ENCODE peak calls at places on chromosomes 5 and 9, in five cellular contexts. U is progenitor cell of endocrine pancreas, Z is NCI-H2171, W is gastrocnemius medialis, O is T-helper 17 cell. F is an unnamed sample.

GRCh38 chr9:137406876-137407589 is 15.9 kb downstream of the EXD3 start:
- DNase-seq in U (peak), O (no peak), W (no peak), Z (peak), F (peak)

GRCh38 chr9:77981332-77981731 is 50.3 kb downstream of the GNAQ start:
- DNase-seq in W (peak), U (no peak), Z (no peak), O (no peak), F (no peak)

GRCh38 chr9:130020618-130021017 is 22.4 kb downstream of the FNBP1 start:
- DNase-seq in Z (no peak), O (no peak), W (no peak), U (no peak), F (no peak)

GRCh38 chr9:137312852-137313325 is 10.8 kb upstream of the NRARP start:
- DNase-seq in O (no peak), Z (no peak), W (no peak), U (no peak), F (peak)

GRCh38 chr9:21690561-21690960 is 111.9 kb upstream of the MTAP start:
- DNase-seq in Z (no peak), W (no peak), O (no peak), U (no peak), F (no peak)

GRCh38 chr5:1471997-1472963 is 27.0 kb upstream of the SLC6A3 start:
- DNase-seq in Z (no peak), O (no peak), W (no peak), U (no peak), F (no peak)

GRCh38 chr5:52895070-52895469 is 94.1 kb upstream of the ITGA2 start:
- DNase-seq in W (no peak), O (no peak), Z (no peak), U (no peak), F (no peak)

GRCh38 chr9:99822596-99823391 is 1.1 kb downstream of the NR4A3 start:
- DNase-seq in W (peak), Z (peak), U (no peak), O (peak), F (peak)

GRCh38 chr5:83718195-83718825 is 2.3 kb downstream of the HAPLN1 start:
- DNase-seq in U (no peak), W (no peak), O (no peak), Z (peak), F (no peak)

GRCh38 chr9:31336841-31337240 is 1047.6 kb upstream of the ACO1 start:
- DNase-seq in W (no peak), Z (no peak), O (no peak), U (no peak), F (no peak)

GRCh38 chr9:105157178-105157583 is 87.3 kb upstream of the SLC44A1 start:
- DNase-seq in W (peak), U (no peak), Z (peak), O (no peak), F (peak)

GRCh38 chr9:87554976-87555375 is 57.3 kb downstream of the DAPK1 start:
- DNase-seq in Z (no peak), U (no peak), O (no peak), W (no peak), F (no peak)

GRCh38 chr5:102229685-102230084 is 66.4 kb downstream of the SLCO4C1 start:
- DNase-seq in Z (no peak), U (no peak), O (no peak), W (no peak), F (no peak)

GRCh38 chr5:142275496-142275895 is 49.3 kb downstream of the SPRY4 start:
- DNase-seq in O (no peak), Z (no peak), W (no peak), U (no peak), F (no peak)

GRCh38 chr5:38078161-38078560 is 180.2 kb upstream of the EGFLAM start:
- DNase-seq in U (no peak), Z (no peak), O (no peak), W (no peak), F (no peak)

GRCh38 chr5:181008136-181008535 is 19.5 kb downstream of the BTNL3 start:
- DNase-seq in U (no peak), Z (no peak), W (no peak), O (no peak), F (no peak)

GRCh38 chr5:169195601-169196000 is 105.3 kb downstream of the SLIT3 start:
- DNase-seq in U (no peak), W (no peak), O (no peak), Z (no peak), F (no peak)

GRCh38 chr5:121940741-121941140 is 21.0 kb upstream of the SRFBP1 start:
- DNase-seq in W (no peak), U (no peak), O (no peak), Z (no peak), F (no peak)

GRCh38 chr9:99244300-99245260 is 22.5 kb downstream of the SEC61B start:
- DNase-seq in W (no peak), Z (no peak), O (no peak), U (no peak), F (no peak)

GRCh38 chr5:31119938-31120641 is 73.4 kb upstream of the CDH6 start:
- DNase-seq in Z (no peak), O (no peak), U (no peak), W (no peak), F (no peak)

F was measured in ecto neural progenitor cell.